ENCODE peak calls at places on chromosomes 2 and 18, in eight cellular contexts. H is CD8-positive, alpha-beta T cell; F is pancreas; R is HCT116; K is upper lobe of right lung; E is A673; C is RWPE1; U is GM10248. Z is an unnamed sample.
A peak's percentile ranks its signal among the peaks of the same experiment; 100 is the strongest.

GRCh38 chr2:39546409-39546808 is 109.3 kb upstream of the MAP4K3 start:
- DNase-seq in K (no peak), H (no peak), F (no peak), U (no peak), E (no peak), R (no peak), C (no peak), Z (no peak)

GRCh38 chr2:168929031-168929430 is 27.9 kb downstream of the G6PC2 start:
- DNase-seq in U (no peak), R (no peak), F (no peak), E (no peak), C (no peak), H (no peak), K (no peak), Z (no peak)

GRCh38 chr18:76483780-76484179 is 11.3 kb downstream of the ZNF516 start:
- DNase-seq in H (no peak), R (no peak), E (no peak), U (no peak), C (no peak), K (no peak), F (no peak), Z (no peak)

GRCh38 chr18:14971461-14972185 is 223.7 kb downstream of the ANKRD30B start:
- DNase-seq in H (no peak), F (no peak), R (no peak), K (no peak), U (no peak), C (no peak), E (no peak), Z (no peak)

GRCh38 chr2:183995632-183996031 is 602.7 kb upstream of the ZNF804A start:
- DNase-seq in C (no peak), R (no peak), F (peak; percentile 35), H (no peak), K (no peak), E (no peak), U (no peak), Z (no peak)

GRCh38 chr18:23071285-23071684 is 64.0 kb upstream of the CABLES1 start:
- DNase-seq in C (no peak), F (peak; percentile 46), R (no peak), K (peak; percentile 73), U (peak; percentile 74), H (peak; percentile 63), E (no peak), Z (no peak)

GRCh38 chr2:17877811-17878221 is 651 bp upstream of the KCNS3 start:
- DNase-seq in K (no peak), F (no peak), R (no peak), U (peak; percentile 42), C (no peak), H (no peak), E (no peak), Z (no peak)

GRCh38 chr2:128754246-128754724 is 435.6 kb upstream of the HS6ST1 start:
- DNase-seq in E (no peak), U (peak; percentile 73), C (no peak), F (no peak), R (no peak), K (no peak), H (no peak), Z (no peak)

GRCh38 chr2:61328707-61329251 is 142.1 kb downstream of the USP34 start:
- DNase-seq in E (peak; percentile 24), F (no peak), C (no peak), H (no peak), K (peak; percentile 69), U (peak; percentile 17), R (peak; percentile 12), Z (peak; percentile 31)

GRCh38 chr2:199303814-199304213 is 153.9 kb downstream of the SATB2 start:
- DNase-seq in U (no peak), H (no peak), C (peak; percentile 31), E (no peak), F (no peak), R (no peak), K (no peak), Z (no peak)

GRCh38 chr2:6692819-6693218 is 172.9 kb downstream of the CMPK2 start:
- DNase-seq in R (no peak), U (no peak), F (no peak), E (no peak), C (no peak), H (no peak), K (no peak), Z (no peak)

GRCh38 chr18:58592223-58593214 is 36.4 kb downstream of the ALPK2 start:
- DNase-seq in R (no peak), K (no peak), F (no peak), U (no peak), H (no peak), E (no peak), C (no peak), Z (no peak)

GRCh38 chr2:232516556-232516955 is 3.6 kb upstream of the PRSS56 start:
- DNase-seq in U (no peak), C (no peak), H (no peak), K (no peak), E (no peak), F (no peak), R (no peak), Z (no peak)

GRCh38 chr2:178005756-178006155 is 66.8 kb downstream of the PDE11A start:
- DNase-seq in C (no peak), F (no peak), E (no peak), U (no peak), H (no peak), K (no peak), R (no peak), Z (no peak)

GRCh38 chr18:21452381-21452780 is 148.1 kb downstream of the ESCO1 start:
- DNase-seq in R (no peak), K (no peak), F (no peak), E (no peak), U (no peak), C (no peak), H (no peak), Z (no peak)

GRCh38 chr2:12170151-12170550 is 423.7 kb downstream of the LPIN1 start:
- DNase-seq in R (no peak), E (no peak), U (no peak), H (no peak), C (no peak), K (no peak), F (no peak), Z (no peak)

GRCh38 chr2:12175323-12175722 is 428.9 kb downstream of the LPIN1 start:
- DNase-seq in E (no peak), F (no peak), R (no peak), H (no peak), K (no peak), C (no peak), U (no peak), Z (no peak)

GRCh38 chr2:12176621-12177020 is 430.2 kb downstream of the LPIN1 start:
- DNase-seq in F (no peak), C (no peak), U (no peak), K (no peak), H (no peak), E (no peak), R (no peak), Z (no peak)

GRCh38 chr2:12173943-12174340 is 427.5 kb downstream of the LPIN1 start:
- DNase-seq in F (no peak), H (no peak), U (no peak), E (no peak), C (no peak), R (no peak), K (no peak), Z (no peak)

GRCh38 chr2:12173271-12173942 is 427.0 kb downstream of the LPIN1 start:
- DNase-seq in U (no peak), E (peak; percentile 30), F (no peak), R (no peak), H (no peak), C (no peak), K (no peak), Z (no peak)
- TF ChIP-seq CTCF in U (no peak), E (peak; percentile 50), F (no peak), R (peak; percentile 15), H (no peak), C (no peak), K (no peak), Z (no peak)

DNA sequence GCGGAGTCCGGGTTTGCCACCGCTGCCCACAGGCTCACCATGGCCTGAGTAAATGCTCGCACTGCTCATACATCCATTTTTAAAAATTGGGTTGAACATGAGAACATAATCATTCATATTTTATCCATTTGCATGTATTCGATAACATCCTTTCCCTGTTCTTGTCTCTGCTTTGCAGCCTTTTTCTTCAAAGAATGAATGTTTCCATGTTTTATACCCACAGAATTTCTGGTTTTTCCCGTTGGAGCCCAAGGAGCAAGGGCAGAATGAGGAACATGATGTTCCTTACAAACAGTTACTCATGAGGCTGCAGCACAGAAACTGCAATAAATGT is 146.5 kb downstream of the CCDC74A start:
- DNase-seq in H (no peak), E (no peak), F (no peak), R (no peak), K (no peak), C (no peak), U (no peak), Z (no peak)
- TF ChIP-seq CTCF in H (no peak), E (peak; percentile 13), F (no peak), R (no peak), K (no peak), C (peak; percentile 48), U (no peak), Z (no peak)

GRCh38 chr2:230924092-230924469 is 961 bp downstream of the GPR55 start:
- DNase-seq in C (no peak), K (peak; percentile 54), U (no peak), R (no peak), H (no peak), E (no peak), F (peak; percentile 3), Z (no peak)

GRCh38 chr2:230922951-230923717 is 1.9 kb downstream of the GPR55 start:
- DNase-seq in R (no peak), K (no peak), C (no peak), F (peak; percentile 6), H (no peak), E (no peak), U (no peak), Z (no peak)

GRCh38 chr2:230925443-230925878 is 419 bp upstream of the GPR55 start:
- DNase-seq in H (no peak), K (peak; percentile 35), U (no peak), C (no peak), R (no peak), F (peak; percentile 6), E (no peak), Z (no peak)

GRCh38 chr2:230925879-230926765 is 1.1 kb upstream of the GPR55 start:
- DNase-seq in F (peak; percentile 8), K (peak; percentile 48), H (no peak), C (no peak), U (peak; percentile 72), E (no peak), R (no peak), Z (peak; percentile 63)

GRCh38 chr2:230924470-230925341 is at the start of gene GPR55:
- DNase-seq in U (peak; percentile 79), K (peak; percentile 59), H (no peak), E (no peak), C (no peak), R (no peak), F (peak; percentile 10), Z (peak; percentile 61)
- TF ChIP-seq CTCF in U (peak; percentile 70), K (peak; percentile 31), H (peak; percentile 43), E (peak; percentile 40), C (no peak), R (peak; percentile 67), F (no peak), Z (no peak)

DNA sequence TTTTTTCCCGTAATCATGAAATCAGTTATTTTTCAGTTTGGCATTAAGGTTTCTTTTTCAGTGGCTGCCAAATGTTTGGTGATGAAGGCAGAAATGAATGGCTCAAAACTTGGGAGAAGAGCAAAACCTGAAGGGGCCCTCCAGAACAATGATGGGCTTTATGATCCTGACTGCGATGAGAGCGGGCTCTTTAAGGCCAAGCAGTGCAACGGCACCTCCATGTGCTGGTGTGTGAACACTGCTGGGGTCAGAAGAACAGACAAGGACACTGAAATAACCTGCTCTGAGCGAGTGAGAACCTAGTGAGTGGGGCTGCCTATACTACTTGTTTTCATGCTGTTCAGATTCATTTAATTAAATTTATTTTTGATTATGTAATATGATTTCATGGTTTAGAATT is 29.2 kb upstream of the MSH2 start:
- DNase-seq in E (no peak), H (no peak), C (no peak), U (no peak), K (no peak), F (no peak), R (no peak), Z (no peak)
- TF ChIP-seq CTCF in E (no peak), H (no peak), C (no peak), U (no peak), K (no peak), F (no peak), R (no peak), Z (no peak)

Z was measured in left lung.